ENCODE peak calls at places on chromosomes 4 and X, in five cellular contexts. F is left ventricle myocardium superior; L is sigmoid colon; Y is stimulated activated CD4-positive, alpha-beta T cell treated with anti-CD3 and anti-CD28 coated beads, Interleukin-2, amount 100 ng/mL, for 48 hours; X is mucosa of gallbladder. T is an unnamed sample.

GRCh38 chr4:1234811-1235292 is 14.1 kb downstream of the CTBP1 start:
- DNase-seq in L (peak; percentile 60), Y (no peak), X (no peak), F (peak; percentile 34), T (no peak)

GRCh38 chrX:15947648-15948317 is 93.2 kb upstream of the AP1S2 start:
- DNase-seq in L (no peak), F (no peak), X (no peak), Y (no peak), T (no peak)

GRCh38 chr4:185508162-185508561 is 27.1 kb downstream of the PDLIM3 start:
- DNase-seq in Y (no peak), X (no peak), F (no peak), L (no peak), T (no peak)

GRCh38 chrX:65687367-65687766 is 19.9 kb downstream of the MSN start:
- DNase-seq in Y (no peak), F (no peak), X (no peak), L (no peak), T (no peak)

GRCh38 chr4:13840573-13841185 is 213.2 kb upstream of the BOD1L1 start:
- DNase-seq in L (no peak), Y (no peak), F (peak; percentile 35), X (no peak), T (no peak)

GRCh38 chrX:41596586-41596985 is 92.2 kb upstream of the GPR34 start:
- DNase-seq in X (no peak), L (no peak), Y (no peak), F (no peak), T (no peak)

GRCh38 chr4:52941450-52941849 is 79.3 kb downstream of the RASL11B start:
- DNase-seq in L (no peak), Y (no peak), F (no peak), X (no peak), T (no peak)

GRCh38 chr4:1578968-1579833 is 104.9 kb downstream of the FAM53A start:
- DNase-seq in X (peak; percentile 69), Y (peak; percentile 66), L (peak; percentile 92), F (peak; percentile 91), T (peak; percentile 79)

GRCh38 chr4:1204286-1204827 is 32.0 kb upstream of the SPON2 start:
- DNase-seq in X (no peak), F (no peak), Y (no peak), L (no peak), T (no peak)

GRCh38 chr4:153919667-153920066 is 130.8 kb upstream of the SFRP2 start:
- DNase-seq in L (no peak), X (no peak), F (no peak), Y (no peak), T (no peak)